ENCODE peak calls at places on chromosome 19, in five cellular contexts. F, V, J, Q and C are unnamed samples.
A peak's percentile ranks its signal among the peaks of the same experiment; 100 is the strongest.

GRCh38 chr19:7916908-7917291 is 2.3 kb downstream of the TGFBR3L start:
- DNase-seq in J (no peak), V (peak; percentile 77), F (no peak), Q (no peak), C (no peak)

GRCh38 chr19:15173746-15174404 is 26.9 kb downstream of the NOTCH3 start:
- DNase-seq in Q (no peak), J (no peak), V (no peak), F (no peak), C (no peak)

GRCh38 chr19:30144794-30145193 is 202.8 kb downstream of the URI1 start:
- DNase-seq in Q (no peak), J (no peak), F (no peak), V (no peak), C (no peak)

GRCh38 chr19:35115538-35115951 is at the start of gene FXYD3:
- DNase-seq in V (no peak), Q (no peak), F (no peak), J (no peak), C (no peak)

GRCh38 chr19:38062959-38063786 is 156.2 kb downstream of the SIPA1L3 start:
- DNase-seq in V (no peak), F (no peak), J (no peak), Q (peak; percentile 77), C (no peak)

GRCh38 chr19:50467566-50467965 is 8.7 kb upstream of the EMC10 start:
- DNase-seq in J (no peak), F (no peak), V (peak; percentile 69), Q (no peak), C (no peak)

GRCh38 chr19:45391346-45391745 is 13.5 kb downstream of the PPP1R13L start:
- DNase-seq in F (no peak), V (no peak), Q (no peak), J (no peak), C (no peak)

GRCh38 chr19:35977446-35978222 is 17.4 kb upstream of the SDHAF1 start:
- DNase-seq in V (no peak), Q (no peak), F (no peak), J (no peak), C (no peak)

GRCh38 chr19:58059003-58059671 is at the start of gene ZNF135:
- DNase-seq in V (peak; percentile 96), Q (no peak), J (peak; percentile 72), F (peak; percentile 94), C (peak; percentile 89)

GRCh38 chr19:49779731-49780578 is 13.2 kb downstream of the AP2A1 start:
- DNase-seq in V (no peak), Q (no peak), F (no peak), J (no peak), C (no peak)

GRCh38 chr19:30332445-30333234 is 39.5 kb upstream of the ZNF536 start:
- DNase-seq in V (no peak), J (no peak), F (no peak), Q (no peak), C (no peak)

DNA sequence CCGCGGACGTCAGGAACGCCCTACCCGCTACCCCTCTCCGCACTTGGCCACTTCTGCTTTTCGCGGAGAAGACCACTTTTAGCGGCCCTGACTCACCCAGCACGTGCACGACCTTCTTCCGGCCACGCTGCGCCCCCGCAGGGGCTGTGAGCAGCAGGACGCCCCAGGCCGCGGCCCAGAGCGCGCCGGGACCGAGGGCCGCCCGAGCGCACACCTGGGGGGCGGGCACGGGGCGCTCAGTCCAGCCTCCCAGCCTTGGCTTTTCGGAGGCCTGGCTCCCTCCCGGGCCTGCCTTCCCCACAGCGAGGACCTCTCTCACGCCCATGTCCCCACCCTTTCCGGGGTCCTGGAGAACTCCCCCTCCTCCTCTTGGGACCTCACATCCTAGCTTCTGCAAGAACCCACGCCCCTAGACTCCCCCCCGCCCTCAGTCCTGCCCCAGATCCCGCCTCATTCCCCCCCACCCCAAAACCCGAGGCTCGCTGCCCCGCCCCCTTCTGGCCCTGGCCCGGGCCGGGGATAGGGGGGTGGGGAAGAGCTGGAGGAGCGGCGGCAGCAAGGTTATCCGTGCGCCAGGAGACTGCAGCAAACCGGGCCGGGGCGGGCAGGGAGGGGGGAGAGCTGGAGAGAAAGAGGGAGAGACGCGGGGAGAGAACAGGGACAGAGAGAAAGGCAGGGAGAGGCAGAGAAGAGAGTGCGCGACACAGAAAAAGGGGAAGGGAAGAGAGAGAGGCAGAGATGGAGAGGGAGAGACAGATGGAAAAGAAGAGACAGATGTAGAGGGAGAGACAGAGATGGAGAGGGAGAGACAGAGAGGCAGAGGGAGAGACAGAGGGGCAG is 11.5 kb downstream of the TM6SF2 start:
- DNase-seq in Q (no peak), V (no peak), F (no peak), J (no peak), C (no peak)
- H3K4me3 ChIP-seq in Q (peak overlapping the region; percentile 9), V (no peak overlapping the region), F (no peak overlapping the region), J (no peak overlapping the region), C (peak overlapping the region; percentile 28)

GRCh38 chr19:55366790-55367189 is 3.5 kb downstream of the IL11 start:
- DNase-seq in V (no peak), F (no peak), J (no peak), Q (no peak), C (no peak)

GRCh38 chr19:55368106-55368505 is 2.2 kb downstream of the IL11 start:
- DNase-seq in J (no peak), V (peak; percentile 69), Q (no peak), F (no peak), C (no peak)

GRCh38 chr19:55365245-55365644 is 2.2 kb upstream of the GARIN5B start:
- DNase-seq in Q (no peak), V (peak; percentile 34), J (no peak), F (no peak), C (no peak)

GRCh38 chr19:55362990-55363716 is at the start of gene GARIN5B:
- DNase-seq in V (peak; percentile 61), Q (no peak), J (no peak), F (no peak), C (no peak)

GRCh38 chr19:55365922-55366321 is 2.9 kb upstream of the GARIN5B start:
- DNase-seq in F (no peak), Q (no peak), V (no peak), J (no peak), C (no peak)
- H3K4me3 ChIP-seq in F (no peak overlapping the region), Q (no peak overlapping the region), V (no peak overlapping the region), J (no peak overlapping the region), C (no peak overlapping the region)

DNA sequence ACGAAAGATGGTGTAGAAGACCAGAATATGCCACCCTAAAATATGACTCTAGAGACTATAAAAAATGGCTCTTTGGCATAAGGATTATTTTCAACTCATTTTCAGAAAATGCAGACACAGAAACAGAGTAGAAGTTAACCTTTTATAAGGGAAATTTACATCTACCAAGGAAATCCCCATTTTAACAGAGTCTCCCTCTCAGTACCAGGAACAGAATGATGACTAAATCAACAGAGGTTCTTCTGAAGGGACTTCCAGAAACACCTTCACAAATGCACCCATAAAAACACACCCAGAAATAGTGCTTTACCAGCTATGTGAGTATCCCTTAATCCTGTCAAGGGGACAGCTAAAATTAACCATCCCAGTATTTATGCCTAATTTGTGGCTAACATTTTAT is 29.1 kb downstream of the PLPP2 start:
- DNase-seq in F (no peak), J (no peak), Q (no peak), V (no peak), C (no peak)
- H3K4me3 ChIP-seq in F (no peak overlapping the region), J (no peak overlapping the region), Q (no peak overlapping the region), V (no peak overlapping the region), C (no peak overlapping the region)

DNA sequence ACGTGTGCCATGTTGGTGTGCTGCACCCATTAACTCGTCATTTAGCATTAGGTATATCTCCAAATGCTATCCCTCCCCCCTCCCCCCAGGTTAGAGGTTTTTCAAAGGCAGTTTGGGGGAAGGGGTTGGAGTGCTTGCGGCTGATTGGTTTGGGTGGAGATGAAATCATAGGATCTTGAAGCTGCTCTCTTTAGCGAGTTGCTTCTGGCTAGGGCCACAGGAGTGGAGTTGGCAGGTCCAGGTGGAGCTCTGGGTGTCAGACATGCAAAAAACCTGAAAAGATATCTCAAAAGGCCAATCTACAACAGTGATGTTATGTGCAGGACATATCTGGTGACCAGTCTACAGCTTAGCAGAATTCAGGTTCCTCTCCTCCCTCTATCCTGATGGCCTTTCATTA is 32.6 kb upstream of the CXCL17 start:
- DNase-seq in J (no peak), F (no peak), V (no peak), Q (no peak), C (no peak)
- H3K4me3 ChIP-seq in J (no peak overlapping the region), F (no peak overlapping the region), V (no peak overlapping the region), Q (no peak overlapping the region), C (no peak overlapping the region)

DNA sequence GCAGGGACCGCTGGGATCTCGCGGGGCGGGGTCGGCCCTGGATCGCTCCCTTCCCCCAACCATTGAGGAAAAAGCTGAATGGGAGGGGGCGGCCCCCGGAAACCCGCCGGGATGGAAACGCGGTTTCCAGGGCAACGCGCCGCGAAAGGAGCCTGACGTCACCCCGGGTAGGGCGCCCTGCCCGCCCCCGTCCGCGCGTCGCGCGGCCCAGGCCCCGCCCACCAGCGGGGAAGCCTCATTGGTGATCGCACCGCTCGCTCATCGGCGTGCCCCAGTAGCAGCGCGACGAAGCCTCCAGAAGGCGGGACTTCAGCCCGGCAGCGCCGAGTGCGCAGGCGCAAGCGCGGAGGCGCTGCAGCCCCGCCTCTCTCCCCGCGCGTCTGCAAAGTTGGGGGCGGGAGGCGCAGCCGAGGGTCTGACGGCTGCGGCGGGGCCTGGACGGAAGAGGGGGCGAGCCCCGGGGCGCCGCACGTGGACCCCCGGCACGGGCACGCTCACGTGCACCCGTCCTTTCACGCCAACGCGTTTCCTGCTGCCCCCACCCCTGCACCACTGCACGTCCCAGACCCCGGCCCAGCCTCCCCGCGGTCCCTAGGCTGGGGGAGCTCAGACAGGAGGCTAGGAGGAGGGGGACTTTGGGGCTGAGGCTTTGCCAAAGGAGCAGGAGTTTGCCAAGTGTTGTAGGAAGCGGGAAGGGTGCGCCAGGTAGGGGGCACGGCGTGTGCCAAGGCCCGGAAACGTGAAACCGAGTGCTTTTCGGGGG is 8.2 kb upstream of the CIRBP start:
- DNase-seq in V (peak; percentile 99), J (peak; percentile 99), Q (peak; percentile 87), F (peak; percentile 98), C (peak; percentile 98)
- H3K4me3 ChIP-seq in V (peak overlapping the region; percentile 13), J (peak overlapping the region; percentile 95), Q (peak overlapping the region; percentile 70), F (peak overlapping the region; percentile 64), C (peak overlapping the region; percentile 65)

DNA sequence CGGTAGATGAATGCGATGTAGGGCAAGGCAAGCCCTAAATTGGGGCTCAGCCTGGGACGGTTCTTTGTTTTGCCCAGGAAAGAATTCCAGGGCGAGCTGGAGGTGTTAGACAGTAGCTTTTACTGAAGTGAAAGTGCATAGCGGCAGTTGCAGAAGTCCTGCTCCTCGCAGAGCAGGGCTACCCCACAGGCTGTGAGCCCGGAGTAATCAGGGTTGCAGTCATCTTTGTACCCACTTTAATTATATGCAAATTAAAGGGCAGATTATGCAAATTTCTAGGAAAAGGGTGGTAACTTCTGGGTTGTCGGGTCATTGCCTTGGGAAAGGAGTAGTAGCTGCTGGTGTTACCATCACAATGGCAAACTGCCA is 30.5 kb downstream of the VAV1 start:
- DNase-seq in V (no peak), F (no peak), J (no peak), Q (no peak), C (peak; percentile 76)
- H3K4me3 ChIP-seq in V (no peak overlapping the region), F (no peak overlapping the region), J (peak overlapping the region; percentile 6), Q (no peak overlapping the region), C (peak overlapping the region; percentile 47)

GRCh38 chr19:33819875-33820781 is 23.5 kb downstream of the KCTD15 start:
- DNase-seq in V (peak; percentile 95), Q (no peak), F (peak; percentile 92), J (no peak), C (peak; percentile 95)
- H3K4me3 ChIP-seq in V (no peak overlapping the region), Q (peak overlapping the region; percentile 34), F (peak overlapping the region; percentile 44), J (peak overlapping the region; percentile 29), C (peak overlapping the region; percentile 28)